ENCODE peak calls at places on chromosomes 11 and 22, in five cellular contexts. K is HCT116, W is K562, C is GM12878, Z is H1. N is an unnamed sample.

GRCh38 chr11:83816572-83817187 is 530.5 kb upstream of the CCDC90B start:
- DNase-seq in K (no peak), W (peak; percentile 12), C (no peak), Z (no peak), N (peak; percentile 9)

GRCh38 chr22:25741692-25742626 is at the start of gene MYO18B:
- DNase-seq in K (no peak), W (peak; percentile 89), C (no peak), Z (no peak), N (no peak)

GRCh38 chr11:68040957-68041591 is 2.2 kb downstream of the TCIRG1 start:
- DNase-seq in K (no peak), W (no peak), C (no peak), Z (no peak), N (no peak)

GRCh38 chr11:125465254-125465653 is 30.8 kb downstream of the FEZ1 start:
- DNase-seq in K (no peak), W (no peak), C (no peak), Z (no peak), N (no peak)

GRCh38 chr11:26943636-26944035 is 50.3 kb upstream of the FIBIN start:
- DNase-seq in K (no peak), W (no peak), C (no peak), Z (no peak), N (no peak)

GRCh38 chr11:57541099-57541670 is 3.8 kb downstream of the SMTNL1 start:
- DNase-seq in K (no peak), W (no peak), C (no peak), Z (no peak), N (no peak)

GRCh38 chr11:96215094-96215782 is 127.8 kb downstream of the MAML2 start:
- DNase-seq in K (no peak), W (peak; percentile 16), C (peak; percentile 72), Z (no peak), N (no peak)

GRCh38 chr11:62737196-62737595 is 8.9 kb downstream of the TTC9C start:
- DNase-seq in K (no peak), W (no peak), C (no peak), Z (no peak), N (no peak)

GRCh38 chr11:124977006-124977405 is 23.0 kb downstream of the CCDC15 start:
- DNase-seq in K (no peak), W (no peak), C (no peak), Z (no peak), N (no peak)

GRCh38 chr22:36816635-36817428 is at the start of gene PVALB:
- DNase-seq in K (no peak), W (peak; percentile 19), C (no peak), Z (no peak), N (no peak)

GRCh38 chr22:36815558-36816337 is 1.1 kb downstream of the PVALB start:
- DNase-seq in K (no peak), W (no peak), C (no peak), Z (no peak), N (no peak)

GRCh38 chr22:36817429-36817783 is 571 bp upstream of the PVALB start:
- DNase-seq in K (no peak), W (no peak), C (no peak), Z (no peak), N (no peak)

GRCh38 chr22:36814796-36815195 is 2.0 kb downstream of the PVALB start:
- DNase-seq in K (no peak), W (no peak), C (no peak), Z (no peak), N (no peak)

DNA sequence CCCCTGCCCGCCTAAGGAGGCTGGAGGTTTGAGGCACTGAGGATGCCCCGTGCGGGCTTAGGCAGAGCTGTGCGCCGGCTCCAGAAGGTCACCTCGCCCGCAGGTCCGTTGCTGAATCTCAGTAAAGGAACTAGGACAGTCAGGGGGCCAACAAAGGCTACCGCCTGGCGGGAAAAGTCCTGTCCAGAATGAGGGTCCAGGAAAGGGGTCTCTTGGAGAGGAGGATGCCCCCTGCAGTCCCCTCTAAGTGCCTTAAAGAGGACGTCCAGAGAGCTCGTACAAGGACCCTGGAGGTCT is 549 bp downstream of the PVALB start:
- DNase-seq in K (no peak), W (no peak), C (no peak), Z (no peak), N (no peak)
- TF ChIP-seq EZH2 in K (no peak), W (no peak), C (no peak), Z (no peak), N (no peak)

GRCh38 chr11:65429724-65430405 is 7.3 kb downstream of the NEAT1 start:
- DNase-seq in K (no peak), W (peak; percentile 27), C (no peak), Z (no peak), N (no peak)
- TF ChIP-seq SIN3A in K (no peak), W (no peak), C (no peak), Z (no peak), N (peak; percentile 32)

GRCh38 chr22:39349506-39349966 is 255 bp upstream of the SYNGR1 start:
- DNase-seq in K (no peak), W (peak; percentile 83), C (no peak), Z (no peak), N (no peak)

GRCh38 chr22:39350803-39351688 is 1.3 kb downstream of the SYNGR1 start:
- DNase-seq in K (no peak), W (peak; percentile 2), C (no peak), Z (no peak), N (no peak)

GRCh38 chr22:39351689-39352214 is 2.0 kb downstream of the SYNGR1 start:
- DNase-seq in K (no peak), W (no peak), C (peak; percentile 25), Z (no peak), N (no peak)

GRCh38 chr22:39348909-39349505 is 784 bp upstream of the SYNGR1 start:
- DNase-seq in K (no peak), W (no peak), C (no peak), Z (no peak), N (no peak)

DNA sequence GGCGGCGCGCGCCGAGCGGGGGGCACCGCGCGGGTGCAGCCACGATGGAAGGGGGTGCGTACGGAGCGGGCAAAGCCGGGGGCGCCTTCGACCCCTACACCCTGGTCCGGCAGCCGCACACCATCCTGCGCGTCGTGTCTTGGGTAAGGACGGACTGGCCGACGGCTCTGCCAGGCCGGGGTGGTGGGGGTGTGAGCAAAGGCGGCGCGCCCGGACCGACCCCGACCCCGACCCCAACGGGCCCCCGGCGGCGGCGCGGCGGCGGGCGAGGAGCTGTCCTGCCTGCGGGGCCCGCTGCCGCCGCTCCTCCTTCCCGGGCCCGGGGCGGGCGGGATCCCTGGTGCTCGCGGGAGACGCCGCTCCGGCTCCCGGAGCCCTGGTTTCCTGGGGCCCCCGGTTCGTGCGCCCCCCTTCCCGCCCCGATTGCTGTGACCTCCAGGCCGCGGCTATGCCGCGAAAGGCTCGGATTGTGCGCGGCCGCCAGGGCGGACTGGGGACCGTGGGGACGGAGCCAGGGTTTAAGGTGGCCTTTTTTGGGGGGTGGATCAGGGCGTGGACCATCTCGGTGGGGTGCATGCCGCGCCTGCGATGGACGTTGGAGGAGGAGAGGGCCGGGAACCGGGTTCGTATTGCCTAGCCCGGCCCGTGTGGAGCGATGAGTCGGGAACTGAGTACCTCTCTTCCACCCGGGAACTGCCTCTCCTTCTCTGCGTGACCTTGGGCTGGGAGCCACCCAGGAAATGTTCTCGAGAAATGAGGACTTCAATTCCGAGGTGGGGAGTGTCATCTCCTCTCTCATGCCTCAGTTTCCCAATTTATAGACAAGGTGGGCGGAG is at the start of gene SYNGR1:
- DNase-seq in K (no peak), W (peak; percentile 12), C (no peak), Z (no peak), N (no peak)
- TF ChIP-seq EZH2 in K (no peak), W (no peak), C (no peak), Z (no peak), N (peak; percentile 65)

GRCh38 chr11:2741377-2742131 is 41.8 kb upstream of the KCNQ1OT1 start:
- DNase-seq in K (no peak), W (peak; percentile 54), C (no peak), Z (no peak), N (no peak)

GRCh38 chr11:2740275-2740940 is 40.6 kb upstream of the KCNQ1OT1 start:
- DNase-seq in K (no peak), W (peak; percentile 49), C (no peak), Z (no peak), N (no peak)

GRCh38 chr11:2739531-2740274 is 39.9 kb upstream of the KCNQ1OT1 start:
- DNase-seq in K (no peak), W (no peak), C (no peak), Z (no peak), N (no peak)

GRCh38 chr11:2742201-2742600 is 42.4 kb upstream of the KCNQ1OT1 start:
- DNase-seq in K (no peak), W (no peak), C (no peak), Z (no peak), N (no peak)

GRCh38 chr11:2741006-2741376 is 41.2 kb upstream of the KCNQ1OT1 start:
- DNase-seq in K (no peak), W (peak; percentile 49), C (no peak), Z (no peak), N (no peak)
- TF ChIP-seq SIN3A in K (no peak), W (no peak), C (no peak), Z (no peak), N (no peak)

GRCh38 chr11:120130991-120131760 is 6.7 kb downstream of the TRIM29 start:
- DNase-seq in K (no peak), W (no peak), C (no peak), Z (no peak), N (no peak)

GRCh38 chr11:120130176-120130980 is 7.5 kb downstream of the TRIM29 start:
- DNase-seq in K (no peak), W (no peak), C (no peak), Z (no peak), N (no peak)

GRCh38 chr11:120127236-120127635 is 10.7 kb downstream of the TRIM29 start:
- DNase-seq in K (no peak), W (no peak), C (no peak), Z (no peak), N (no peak)

GRCh38 chr11:120128392-120129172 is 9.3 kb downstream of the TRIM29 start:
- DNase-seq in K (no peak), W (no peak), C (no peak), Z (no peak), N (peak; percentile 18)

DNA sequence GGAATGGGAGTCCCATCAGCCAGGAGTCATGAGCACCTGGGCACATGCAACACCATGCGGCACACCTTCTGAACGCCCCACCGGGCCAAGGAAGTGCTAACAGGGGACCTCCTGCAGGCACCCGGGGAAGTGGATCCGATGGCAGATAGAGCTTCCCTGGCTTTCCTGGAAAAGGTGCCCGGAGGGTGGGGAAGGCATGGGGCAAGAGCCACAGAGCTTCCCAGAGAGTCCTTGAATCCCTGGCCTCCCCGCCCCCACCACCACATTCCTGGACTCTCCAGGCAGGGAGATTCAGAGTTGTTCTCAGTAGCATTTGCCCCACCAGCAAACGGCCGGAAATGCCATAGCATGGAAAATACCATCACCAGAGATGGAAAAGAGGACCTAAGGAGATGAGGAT is 8.3 kb downstream of the TRIM29 start:
- DNase-seq in K (no peak), W (no peak), C (no peak), Z (no peak), N (no peak)
- TF ChIP-seq EZH2 in K (no peak), W (no peak), C (no peak), Z (no peak), N (no peak)

GRCh38 chr11:116702772-116703360 is 69.9 kb downstream of the BUD13 start:
- DNase-seq in K (no peak), W (no peak), C (no peak), Z (no peak), N (no peak)

GRCh38 chr11:116703421-116703820 is 69.4 kb downstream of the BUD13 start:
- DNase-seq in K (no peak), W (no peak), C (no peak), Z (no peak), N (no peak)

GRCh38 chr11:116701297-116701801 is 71.4 kb downstream of the BUD13 start:
- DNase-seq in K (no peak), W (no peak), C (no peak), Z (no peak), N (no peak)

GRCh38 chr11:116700586-116701220 is 72.1 kb downstream of the BUD13 start:
- DNase-seq in K (no peak), W (no peak), C (no peak), Z (no peak), N (no peak)

GRCh38 chr11:116701876-116702275 is 70.9 kb downstream of the BUD13 start:
- DNase-seq in K (no peak), W (no peak), C (no peak), Z (no peak), N (no peak)
- TF ChIP-seq SIN3A in K (no peak), W (no peak), C (no peak), Z (no peak), N (no peak)